ENCODE peak calls at places on chromosome 15, in four cellular contexts. M, A, P and S are unnamed samples.

GRCh38 chr15:98713585-98714001 is 65.3 kb downstream of the IGF1R start:
- DNase-seq in M (no peak), A (no peak), P (no peak), S (no peak)

GRCh38 chr15:70034596-70034995 is 63.1 kb downstream of the TLE3 start:
- DNase-seq in M (no peak), A (no peak), P (no peak), S (no peak)

GRCh38 chr15:98062869-98063268 is 102.4 kb downstream of the ARRDC4 start:
- DNase-seq in M (no peak), A (no peak), P (no peak), S (no peak)

GRCh38 chr15:34879112-34879511 is 83.8 kb upstream of the ACTC1 start:
- DNase-seq in M (no peak), A (no peak), P (no peak), S (no peak)

GRCh38 chr15:70741677-70742293 is 21.6 kb downstream of the UACA start:
- DNase-seq in M (peak; percentile 64), A (peak; percentile 65), P (no peak), S (no peak)

GRCh38 chr15:26806574-26806973 is 33.7 kb upstream of the GABRB3 start:
- DNase-seq in M (no peak), A (no peak), P (no peak), S (no peak)

GRCh38 chr15:32718822-32719716 is 1.3 kb downstream of the GREM1 start:
- DNase-seq in M (peak; percentile 21), A (no peak), P (no peak), S (no peak)

GRCh38 chr15:34759347-34759746 is 4.5 kb upstream of the GJD2 start:
- DNase-seq in M (no peak), A (no peak), P (no peak), S (no peak)

GRCh38 chr15:51806123-51806522 is 23.3 kb upstream of the TMOD3 start:
- DNase-seq in M (no peak), A (no peak), P (no peak), S (no peak)

GRCh38 chr15:63604281-63604680 is 7.1 kb downstream of the FBXL22 start:
- DNase-seq in M (no peak), A (no peak), P (no peak), S (no peak)

GRCh38 chr15:59311245-59311644 is 61.4 kb downstream of the MYO1E start:
- DNase-seq in M (no peak), A (no peak), P (no peak), S (no peak)

GRCh38 chr15:48978638-48979037 is 14.9 kb upstream of the SHC4 start:
- DNase-seq in M (no peak), A (no peak), P (no peak), S (no peak)

GRCh38 chr15:98856540-98856907 is 151.1 kb downstream of the PGPEP1L start:
- DNase-seq in M (peak; percentile 77), A (peak; percentile 96), P (no peak), S (no peak)

GRCh38 chr15:58529041-58529440 is 97.2 kb downstream of the LIPC start:
- DNase-seq in M (no peak), A (no peak), P (no peak), S (no peak)

GRCh38 chr15:62066663-62067447 is at the start of gene C2CD4A:
- DNase-seq in M (peak; percentile 72), A (peak; percentile 42), P (no peak), S (peak; percentile 28)

GRCh38 chr15:44243146-44243545 is 45.4 kb upstream of the GOLM2 start:
- DNase-seq in M (no peak), A (no peak), P (no peak), S (no peak)

GRCh38 chr15:46456431-46456830 is 821.6 kb downstream of the SQOR start:
- DNase-seq in M (no peak), A (no peak), P (no peak), S (no peak)

GRCh38 chr15:46461416-46461815 is 826.6 kb downstream of the SQOR start:
- DNase-seq in M (no peak), A (no peak), P (no peak), S (no peak)

GRCh38 chr15:46460426-46460825 is 825.6 kb downstream of the SQOR start:
- DNase-seq in M (no peak), A (no peak), P (no peak), S (no peak)
- TF ChIP-seq BHLHE40 in M (no peak), A (no peak), P (no peak), S (no peak)

GRCh38 chr15:67660446-67660845 is 117.9 kb downstream of the MAP2K5 start:
- DNase-seq in M (no peak), A (no peak), P (no peak), S (no peak)
- TF ChIP-seq BHLHE40 in M (no peak), A (no peak), P (no peak), S (no peak)

GRCh38 chr15:73937313-73937695 is 11.0 kb downstream of the LOXL1 start:
- DNase-seq in M (no peak), A (no peak), P (no peak), S (no peak)

GRCh38 chr15:73934281-73934680 is 8.0 kb downstream of the LOXL1 start:
- DNase-seq in M (no peak), A (no peak), P (no peak), S (no peak)

GRCh38 chr15:73936588-73937312 is 10.5 kb downstream of the LOXL1 start:
- DNase-seq in M (no peak), A (no peak), P (no peak), S (no peak)

GRCh38 chr15:73936181-73936580 is 9.9 kb downstream of the LOXL1 start:
- DNase-seq in M (no peak), A (peak; percentile 83), P (no peak), S (no peak)

GRCh38 chr15:73935547-73935946 is 9.3 kb downstream of the LOXL1 start:
- DNase-seq in M (no peak), A (peak; percentile 47), P (no peak), S (no peak)
- TF ChIP-seq BHLHE40 in M (no peak), A (no peak), P (no peak), S (no peak)

DNA sequence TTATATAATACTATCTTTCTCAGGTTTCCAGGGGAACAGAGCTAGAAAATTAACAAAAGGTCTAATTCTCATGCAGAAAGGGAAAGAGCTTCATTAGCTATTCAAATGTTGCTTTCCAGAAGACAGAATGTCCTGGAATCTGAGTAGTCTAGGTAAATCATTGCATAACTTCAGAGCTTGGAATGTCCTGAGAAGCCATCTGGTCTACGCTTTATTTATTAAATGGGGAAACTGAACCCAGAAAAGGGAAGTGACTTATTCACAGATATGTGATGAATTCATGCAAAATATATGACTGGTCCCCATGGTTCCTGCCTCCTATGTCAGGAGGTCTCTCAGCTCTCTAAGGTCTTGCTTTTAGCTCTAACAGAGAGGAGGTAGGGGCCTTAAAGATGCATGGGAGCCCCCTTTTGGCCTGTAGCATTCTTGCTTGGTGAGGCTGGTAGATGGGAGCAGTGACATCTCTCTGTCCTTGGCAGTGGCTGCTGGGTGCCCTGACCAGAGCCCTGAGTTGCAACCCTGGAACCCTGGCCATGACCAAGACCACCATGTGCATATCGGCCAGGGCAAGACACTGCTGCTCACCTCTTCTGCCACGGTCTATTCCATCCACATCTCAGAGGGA is 99.2 kb downstream of the CEMIP start:
- DNase-seq in M (no peak), A (peak; percentile 57), P (no peak), S (no peak)
- TF ChIP-seq BHLHE40 in M (no peak), A (no peak), P (no peak), S (no peak)

GRCh38 chr15:47961401-47962090 is 159.2 kb upstream of the SLC24A5 start:
- DNase-seq in M (no peak), A (no peak), P (no peak), S (no peak)
- TF ChIP-seq BHLHE40 in M (no peak), A (no peak), P (no peak), S (no peak)

DNA sequence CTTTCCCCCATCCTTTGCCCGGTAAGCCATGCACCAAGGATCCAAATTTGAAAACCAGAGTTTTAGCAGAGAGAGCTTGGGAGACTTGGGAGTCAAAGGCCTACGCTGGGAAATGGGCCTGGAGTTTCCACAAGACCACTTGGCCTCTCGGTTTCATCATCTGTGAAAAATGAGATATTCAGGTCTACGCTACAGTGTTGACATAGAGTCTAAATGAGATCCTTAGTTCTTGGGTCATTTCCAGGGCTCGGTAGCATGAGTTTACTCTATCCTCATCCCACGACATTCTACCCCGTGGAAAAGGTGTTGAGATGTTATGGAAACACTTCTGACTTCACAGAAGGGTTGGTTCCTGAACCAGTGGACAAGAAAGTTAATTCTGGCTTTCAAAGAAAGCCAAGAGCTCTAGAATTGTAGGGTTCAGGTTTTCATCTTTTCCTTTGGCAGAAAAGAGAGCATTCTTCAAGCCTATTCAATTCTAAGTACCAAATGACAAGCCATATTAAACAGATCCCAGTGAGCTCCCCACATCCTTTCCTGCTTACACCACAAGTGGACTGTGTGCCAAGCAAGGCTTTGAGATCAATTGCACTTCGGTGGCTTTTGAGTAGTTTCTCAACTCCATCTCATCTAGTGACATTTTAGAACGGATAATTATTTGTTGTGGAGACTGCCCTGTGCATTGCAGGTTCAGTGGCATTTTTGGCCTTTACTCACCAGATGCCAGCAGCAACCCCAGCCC is 219.7 kb downstream of the SLCO3A1 start:
- DNase-seq in M (no peak), A (peak; percentile 41), P (no peak), S (no peak)
- TF ChIP-seq BHLHE40 in M (no peak), A (no peak), P (no peak), S (no peak)